ENCODE peak calls at places on chromosomes 12 and 14, in nine cellular contexts. Y, N, C, S, H, M, G, U and X are unnamed samples.
A peak's percentile ranks its signal among the peaks of the same experiment; 100 is the strongest.

GRCh38 chr12:110684322-110684836 is 4.5 kb downstream of the HVCN1 start:
- DNase-seq in M (peak; percentile 65), Y (no peak), S (no peak), H (no peak), C (no peak), N (no peak), U (peak; percentile 6), G (peak; percentile 66), X (no peak)

GRCh38 chr12:92717202-92717601 is 14.4 kb downstream of the PLEKHG7 start:
- DNase-seq in G (peak; percentile 85), U (peak; percentile 24), S (no peak), Y (no peak), H (no peak), N (no peak), M (peak; percentile 77), C (peak; percentile 71), X (peak; percentile 31)

GRCh38 chr12:132095520-132096409 is 48.4 kb downstream of the DDX51 start:
- DNase-seq in S (no peak), Y (no peak), H (no peak), N (no peak), U (no peak), M (no peak), C (no peak), G (no peak), X (no peak)

GRCh38 chr12:54251667-54252284 is 28.1 kb downstream of the CBX5 start:
- DNase-seq in C (peak; percentile 55), G (peak; percentile 64), Y (peak; percentile 33), M (peak; percentile 78), U (peak; percentile 51), H (no peak), N (no peak), S (no peak), X (no peak)

GRCh38 chr14:69487226-69487625 is 2.7 kb downstream of the PLEKHD1 start:
- DNase-seq in Y (no peak), N (no peak), G (no peak), H (no peak), S (no peak), M (no peak), C (no peak), U (no peak), X (no peak)

GRCh38 chr12:131053567-131053966 is 99.9 kb downstream of the ADGRD1 start:
- DNase-seq in M (no peak), Y (no peak), S (no peak), N (no peak), H (no peak), U (no peak), G (no peak), C (no peak), X (no peak)

GRCh38 chr14:71139058-71139946 is 232.0 kb downstream of the PCNX1 start:
- DNase-seq in G (peak; percentile 51), M (peak; percentile 66), C (peak; percentile 56), N (peak; percentile 65), H (peak; percentile 45), S (peak; percentile 72), Y (no peak), U (peak; percentile 56), X (no peak)

GRCh38 chr12:6552140-6552551 is 3.7 kb downstream of the IFFO1 start:
- DNase-seq in U (no peak), H (peak; percentile 91), G (no peak), N (no peak), Y (no peak), S (peak; percentile 87), C (peak; percentile 54), M (no peak), X (no peak)

GRCh38 chr14:69263364-69263763 is 3.4 kb downstream of the GALNT16 start:
- DNase-seq in G (peak; percentile 92), H (peak; percentile 68), U (peak; percentile 93), N (no peak), Y (peak; percentile 81), S (peak; percentile 96), M (peak; percentile 86), C (peak; percentile 71), X (no peak)

GRCh38 chr14:29926701-29927595 is 699 bp downstream of the PRKD1 start:
- DNase-seq in M (peak; percentile 42), G (peak; percentile 45), H (peak; percentile 66), C (peak; percentile 33), N (peak; percentile 66), Y (no peak), U (peak; percentile 49), S (peak; percentile 76), X (no peak)

GRCh38 chr12:32264995-32265394 is 134.4 kb upstream of the FGD4 start:
- DNase-seq in N (no peak), G (peak; percentile 35), Y (no peak), C (peak; percentile 91), H (no peak), U (no peak), S (no peak), M (peak; percentile 43), X (peak; percentile 55)

GRCh38 chr12:42893196-42893595 is 303.6 kb upstream of the PRICKLE1 start:
- DNase-seq in Y (no peak), C (no peak), M (no peak), N (no peak), S (no peak), G (no peak), U (no peak), H (no peak), X (no peak)

GRCh38 chr14:68548194-68549056 is 244.4 kb downstream of the ZFP36L1 start:
- DNase-seq in H (peak; percentile 95), Y (peak; percentile 94), G (peak; percentile 99), U (peak; percentile 98), M (peak; percentile 97), C (peak; percentile 100), S (peak; percentile 97), N (peak; percentile 78), X (peak; percentile 92)

GRCh38 chr12:30696943-30697342 is 1.3 kb upstream of the IPO8 start:
- DNase-seq in U (no peak), H (no peak), M (no peak), C (no peak), S (no peak), Y (no peak), G (no peak), N (no peak), X (no peak)

GRCh38 chr12:127623362-127623761 is 643.6 kb upstream of the TMEM132C start:
- DNase-seq in M (no peak), C (no peak), H (no peak), Y (no peak), U (no peak), N (no peak), S (no peak), G (no peak), X (no peak)

DNA sequence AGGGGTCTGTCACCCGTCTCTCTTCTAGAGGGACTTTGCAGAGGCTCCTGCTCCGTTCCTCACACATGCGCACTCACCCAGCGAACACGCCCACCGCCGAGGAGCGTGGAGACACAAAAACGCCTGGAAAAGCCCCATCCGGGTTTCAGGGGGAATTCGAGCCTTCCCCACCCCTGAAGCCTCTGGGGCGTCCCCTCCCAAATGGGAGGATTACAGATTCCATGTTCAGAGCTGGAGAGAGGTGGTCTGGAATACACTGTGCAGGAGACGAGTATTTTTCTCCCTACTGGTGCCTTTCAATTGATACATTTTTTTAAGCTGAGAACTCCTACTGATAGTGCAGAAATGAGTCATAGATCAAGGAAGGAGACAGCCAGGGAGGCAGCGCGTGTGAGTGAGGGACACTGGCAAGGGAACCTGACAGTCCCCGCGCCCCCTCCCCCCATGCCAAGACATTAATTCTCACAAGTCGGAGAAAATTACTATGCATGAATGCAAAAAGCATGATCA is 37.0 kb downstream of the BCL11B start:
- DNase-seq in Y (no peak), G (no peak), M (no peak), H (no peak), S (no peak), C (no peak), U (no peak), N (no peak), X (no peak)
- H3K4me3 ChIP-seq in Y (no peak overlapping the region), G (no peak overlapping the region), M (no peak overlapping the region), H (no peak overlapping the region), S (no peak overlapping the region), C (no peak overlapping the region), U (no peak overlapping the region), N (no peak overlapping the region), X (no peak overlapping the region)

DNA sequence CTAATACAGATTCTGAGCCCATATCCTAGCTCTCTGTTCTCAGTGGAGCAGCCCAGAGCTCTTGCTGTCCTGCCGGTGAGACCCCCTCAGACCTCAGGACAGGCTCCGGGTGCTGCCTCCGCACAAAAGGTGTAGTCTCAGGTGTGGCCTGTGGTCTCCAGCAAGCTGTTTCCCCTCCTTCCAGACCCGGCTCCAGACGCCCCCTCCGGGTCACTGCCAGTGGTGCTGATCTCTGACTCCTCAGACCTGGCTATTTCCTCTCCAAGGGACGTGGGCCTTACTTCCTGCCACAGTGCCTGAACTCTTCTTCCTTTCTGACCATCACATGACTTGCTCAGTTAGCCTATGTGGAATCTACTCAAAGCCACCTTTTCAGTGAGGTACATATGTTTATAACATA is 337.5 kb downstream of the GLT1D1 start:
- DNase-seq in S (no peak), Y (no peak), U (no peak), M (no peak), C (no peak), N (no peak), H (no peak), G (no peak), X (no peak)
- TF ChIP-seq CTCF in S (no peak), Y (no peak), U (no peak), M (no peak), C (no peak), N (no peak), H (no peak), G (no peak), X (no peak)

DNA sequence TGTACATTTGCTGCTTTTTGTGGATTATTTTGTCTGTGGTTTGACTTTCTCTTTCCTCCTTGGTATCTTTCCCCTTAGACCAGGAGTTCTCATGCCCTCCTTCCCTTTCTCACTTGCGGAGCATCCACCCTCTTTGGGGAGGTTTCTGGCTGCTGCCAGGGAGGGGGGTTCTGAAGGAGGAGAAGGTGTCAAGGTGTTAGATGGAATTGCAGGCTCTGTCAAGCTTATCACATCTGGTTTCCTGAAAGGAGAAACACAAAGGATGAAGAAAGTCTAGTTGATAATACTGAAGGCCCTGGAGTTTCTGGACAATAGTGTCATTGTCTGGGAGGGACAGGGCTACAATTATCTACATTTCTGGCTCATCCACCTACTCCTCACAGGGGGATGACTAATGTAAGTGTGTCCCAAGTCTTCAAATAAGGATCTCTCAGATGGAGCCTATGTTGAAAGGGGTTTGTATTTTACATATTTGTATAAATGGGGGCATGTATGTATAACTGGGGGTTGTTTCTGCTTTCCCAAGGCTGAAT is 217.3 kb upstream of the CCDC196 start:
- DNase-seq in C (no peak), H (no peak), S (no peak), G (no peak), U (no peak), M (no peak), N (no peak), Y (no peak), X (no peak)
- H3K4me3 ChIP-seq in C (no peak overlapping the region), H (no peak overlapping the region), S (no peak overlapping the region), G (no peak overlapping the region), U (no peak overlapping the region), M (no peak overlapping the region), N (no peak overlapping the region), Y (no peak overlapping the region), X (no peak overlapping the region)

DNA sequence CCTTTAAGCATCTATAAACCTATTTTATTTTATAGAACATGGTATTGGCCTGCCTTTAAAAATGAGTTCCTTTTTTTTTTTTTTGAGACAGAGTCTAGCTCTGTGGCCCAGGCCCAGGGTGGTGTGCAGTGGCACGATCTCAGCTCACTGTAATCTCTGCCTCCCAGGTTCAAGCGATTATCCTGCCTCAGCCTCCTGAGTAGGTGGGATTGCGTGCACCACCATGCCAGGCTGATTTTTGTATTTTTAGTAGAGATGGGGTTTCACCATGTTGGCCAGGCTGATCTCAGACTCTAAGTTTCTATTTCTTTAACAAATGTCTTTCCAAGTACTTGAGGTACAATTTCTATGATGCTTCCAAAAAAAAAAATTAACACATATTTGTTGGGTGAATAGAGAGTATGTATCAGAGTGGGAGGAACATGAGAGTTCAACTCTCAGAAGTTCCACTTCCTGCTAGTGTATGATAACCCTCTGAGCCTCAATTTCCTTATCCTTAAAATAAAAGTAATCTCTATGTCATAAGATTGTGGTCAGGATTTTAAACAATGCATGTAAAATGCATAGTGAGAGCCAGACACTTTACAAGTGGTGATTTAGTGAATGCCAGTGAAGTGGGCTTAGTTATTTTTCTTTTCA is 270.1 kb upstream of the AMIGO2 start:
- DNase-seq in G (no peak), C (no peak), M (peak; percentile 10), S (no peak), H (no peak), N (no peak), Y (no peak), U (no peak), X (no peak)
- TF ChIP-seq CTCF in G (no peak), C (no peak), M (no peak), S (no peak), H (no peak), N (no peak), Y (no peak), U (no peak), X (no peak)